ENCODE peak calls at places on chromosomes 13 and 19, in nine cellular contexts. A is A549, T is upper lobe of right lung, D is suprapubic skin, P is osteoblast, K is mucosa of descending colon, N is K562, E is heart left ventricle, O is transverse colon. M is an unnamed sample.

GRCh38 chr19:35848919-35849505 is 3.3 kb downstream of the NPHS1 start:
- DNase-seq in A (no peak), T (no peak), D (no peak), P (no peak), K (no peak), N (no peak), E (no peak), O (no peak), M (no peak)

GRCh38 chr13:54633461-54633860 is 1604.8 kb downstream of the OLFM4 start:
- DNase-seq in A (no peak), T (no peak), D (no peak), P (no peak), K (no peak), N (no peak), E (no peak), O (no peak), M (no peak)

GRCh38 chr13:64423467-64423866 is 2806.7 kb downstream of the PCDH9 start:
- DNase-seq in A (no peak), T (no peak), D (no peak), P (no peak), K (no peak), N (no peak), E (no peak), O (no peak), M (no peak)

GRCh38 chr13:24207841-24208240 is 47.3 kb downstream of the SPATA13 start:
- DNase-seq in A (no peak), T (no peak), D (no peak), P (no peak), K (no peak), N (no peak), E (no peak), O (no peak), M (no peak)

GRCh38 chr13:104779311-104779710 is 1713.1 kb upstream of the SLC10A2 start:
- DNase-seq in A (no peak), T (no peak), D (no peak), P (no peak), K (no peak), N (no peak), E (no peak), O (no peak), M (no peak)

GRCh38 chr13:95181586-95181985 is 119.7 kb downstream of the ABCC4 start:
- DNase-seq in A (no peak), T (no peak), D (no peak), P (no peak), K (no peak), N (no peak), E (no peak), O (no peak), M (no peak)

GRCh38 chr19:45781282-45782161 is 768 bp downstream of the DMPK start:
- DNase-seq in A (peak; percentile 92), T (no peak), D (no peak), P (peak; percentile 93), K (no peak), N (no peak), E (no peak), O (peak; percentile 50), M (no peak)

GRCh38 chr13:29934531-29935308 is 84.3 kb upstream of the UBL3 start:
- DNase-seq in A (no peak), T (no peak), D (no peak), P (peak; percentile 56), K (no peak), N (no peak), E (no peak), O (no peak), M (no peak)

GRCh38 chr13:73158851-73159250 is 100.0 kb downstream of the KLF5 start:
- DNase-seq in A (no peak), T (no peak), D (no peak), P (no peak), K (no peak), N (no peak), E (no peak), O (no peak), M (no peak)

GRCh38 chr19:47433121-47433520 is 13.8 kb upstream of the MEIS3 start:
- DNase-seq in A (no peak), T (no peak), D (no peak), P (peak; percentile 84), K (no peak), N (no peak), E (no peak), O (no peak), M (no peak)

GRCh38 chr13:107811233-107811632 is 404.1 kb downstream of the LIG4 start:
- DNase-seq in A (no peak), T (no peak), D (no peak), P (no peak), K (no peak), N (no peak), E (no peak), O (no peak), M (no peak)

GRCh38 chr19:7340959-7341837 is 7.5 kb upstream of the ARHGEF18 start:
- DNase-seq in A (peak; percentile 29), T (peak; percentile 87), D (peak; percentile 87), P (peak; percentile 91), K (peak; percentile 92), N (peak; percentile 67), E (peak; percentile 71), O (peak; percentile 90), M (peak; percentile 91)

GRCh38 chr13:51818771-51819511 is 15.0 kb upstream of the DHRS12 start:
- DNase-seq in A (no peak), T (no peak), D (no peak), P (no peak), K (no peak), N (no peak), E (no peak), O (no peak), M (no peak)

GRCh38 chr19:48634424-48635262 is 2.5 kb downstream of the DBP start:
- DNase-seq in A (peak; percentile 91), T (peak; percentile 99), D (peak; percentile 97), P (peak; percentile 99), K (peak; percentile 98), N (peak; percentile 83), E (peak; percentile 98), O (peak; percentile 98), M (peak; percentile 97)
- H3K4me1 ChIP-seq in A (peaks cover 55% of the 10 kb centered on the region), T (peaks cover 48% of the 10 kb centered on the region), D (peaks cover 81% of the 10 kb centered on the region), P (peaks cover 55% of the 10 kb centered on the region), K (peaks cover 55% of the 10 kb centered on the region), N (peaks cover 86% of the 10 kb centered on the region), E (peaks cover 64% of the 10 kb centered on the region), O (peaks cover 68% of the 10 kb centered on the region), M (no peaks in the 10 kb centered on the region)

GRCh38 chr19:52981329-52981728 is 18.6 kb upstream of the ZNF816 start:
- DNase-seq in A (no peak), T (no peak), D (no peak), P (no peak), K (no peak), N (no peak), E (no peak), O (no peak), M (no peak)
- TF ChIP-seq CTCF in A (no peak), T (no peak), D (no peak), P (no peak), K (no peak), N (no peak), E (no peak), O (no peak), M (no peak)

GRCh38 chr19:18291019-18291524 is 9.7 kb upstream of the JUND start:
- DNase-seq in A (no peak), T (no peak), D (peak; percentile 79), P (peak; percentile 76), K (peak; percentile 34), N (no peak), E (no peak), O (no peak), M (no peak)

GRCh38 chr19:18290250-18291018 is 9.0 kb upstream of the JUND start:
- DNase-seq in A (no peak), T (no peak), D (peak; percentile 73), P (peak; percentile 86), K (peak; percentile 65), N (peak; percentile 9), E (no peak), O (peak; percentile 62), M (no peak)

GRCh38 chr19:18291590-18292459 is 10.4 kb upstream of the JUND start:
- DNase-seq in A (peak; percentile 65), T (peak; percentile 97), D (peak; percentile 90), P (peak; percentile 96), K (peak; percentile 90), N (peak; percentile 89), E (peak; percentile 93), O (peak; percentile 90), M (peak; percentile 77)

GRCh38 chr19:18287836-18288772 is 6.7 kb upstream of the JUND start:
- DNase-seq in A (no peak), T (no peak), D (no peak), P (peak; percentile 35), K (no peak), N (no peak), E (no peak), O (no peak), M (no peak)

DNA sequence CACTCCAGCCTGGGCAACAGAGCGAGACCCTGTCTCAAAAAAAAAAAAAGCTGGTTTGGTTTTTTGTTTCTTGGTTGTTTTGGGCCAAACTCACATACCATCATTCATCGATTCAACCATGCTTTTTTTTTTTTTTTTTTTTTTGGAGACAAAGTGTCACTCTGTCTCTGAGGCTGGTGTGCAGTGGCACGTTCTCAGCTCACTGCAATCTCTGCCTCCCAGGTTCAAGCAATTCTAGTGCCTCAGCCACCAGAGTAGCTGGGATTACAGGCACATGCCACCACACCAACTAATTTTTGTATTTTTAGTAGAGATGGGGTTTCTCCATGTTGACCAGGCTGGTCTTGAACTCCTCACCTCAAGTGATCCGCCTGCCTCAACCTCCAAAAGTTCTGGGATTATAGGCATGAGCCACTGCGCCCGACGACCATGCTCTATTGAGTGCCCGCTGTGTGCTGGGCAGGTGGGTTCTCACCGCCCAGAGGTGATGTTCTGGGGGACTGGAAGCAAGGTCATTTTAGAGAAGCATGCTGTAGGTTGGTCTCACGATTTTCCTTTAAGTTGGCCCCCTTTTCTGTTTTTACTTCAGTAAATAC is 8.1 kb upstream of the JUND start:
- DNase-seq in A (no peak), T (no peak), D (no peak), P (peak; percentile 30), K (no peak), N (no peak), E (no peak), O (no peak), M (no peak)
- H3K4me1 ChIP-seq in A (peaks cover 30% of the 10 kb centered on the region), T (peaks cover 14% of the 10 kb centered on the region), D (peaks cover 66% of the 10 kb centered on the region), P (peaks cover 37% of the 10 kb centered on the region), K (peaks cover 24% of the 10 kb centered on the region), N (peaks cover 69% of the 10 kb centered on the region), E (peaks cover 22% of the 10 kb centered on the region), O (peaks cover 43% of the 10 kb centered on the region), M (peaks cover 74% of the 10 kb centered on the region)

DNA sequence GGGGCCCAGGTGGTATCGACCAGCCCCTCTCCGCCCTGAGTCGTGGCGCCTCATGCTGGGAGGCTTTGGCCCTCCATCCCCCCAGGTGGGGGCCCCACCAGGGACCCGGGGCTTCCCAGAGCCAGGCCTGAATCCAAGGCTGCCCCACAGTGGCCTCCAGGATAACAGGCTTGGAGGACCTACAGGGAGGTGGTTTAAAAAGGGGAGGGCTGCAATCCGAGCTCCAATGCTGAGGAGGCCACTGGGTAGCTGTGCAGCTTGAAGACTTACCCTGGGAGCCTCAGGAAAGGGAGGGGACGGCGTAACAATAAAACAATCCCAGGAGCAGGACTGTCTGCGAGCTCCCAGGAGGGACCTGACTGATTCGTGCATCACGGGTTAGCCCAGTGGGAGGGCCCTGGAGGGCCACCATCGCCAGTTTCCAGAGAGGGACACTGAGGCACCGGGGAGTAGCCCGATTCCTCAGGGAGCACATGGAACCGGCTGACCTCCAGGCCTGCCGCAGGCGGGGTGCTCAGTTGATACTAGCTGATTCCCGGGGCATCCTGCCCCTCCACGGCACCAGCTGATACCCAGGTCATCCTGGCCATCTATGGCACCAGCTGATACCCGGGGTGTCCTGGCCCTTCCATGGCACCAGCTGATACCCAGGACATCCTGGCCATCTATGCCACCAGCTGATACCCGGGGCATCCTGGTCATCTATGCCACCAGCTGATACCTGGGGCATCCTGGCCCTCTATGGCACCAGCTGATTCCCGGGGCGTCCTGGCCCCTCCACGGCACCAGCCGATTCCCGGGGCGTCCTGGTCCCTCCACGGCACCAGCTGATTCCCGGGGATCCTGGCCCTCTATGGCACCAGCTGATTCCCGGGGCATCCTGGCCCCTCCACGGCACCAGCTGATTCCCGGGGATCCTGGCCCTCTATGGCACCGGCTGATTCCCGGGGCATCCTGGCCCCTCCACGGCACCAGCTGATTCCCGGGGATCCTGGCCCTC is 3.7 kb upstream of the C2CD4C start:
- DNase-seq in A (no peak), T (peak; percentile 59), D (peak; percentile 55), P (peak; percentile 95), K (no peak), N (no peak), E (no peak), O (no peak), M (no peak)
- TF ChIP-seq CTCF in A (no peak), T (no peak), D (no peak), P (no peak), K (no peak), N (no peak), E (no peak), O (no peak), M (no peak)